ENCODE peak calls at places on chromosomes 4 and X, in six cellular contexts. One of them, this sample, is unnamed.

GRCh38 chr4:39061450-39061849 is 582 bp upstream of the KLHL5 start:
- DNase-seq in central memory CD8-positive, alpha-beta T cell: no peak
- DNase-seq in adrenal gland: no peak
- DNase-seq in mammary epithelial cell: no peak
- DNase-seq in stimulated activated naive CD4-positive, alpha-beta T cell treated with Interleukin-2 at 50 U/mL for 16 hours: no peak
- DNase-seq in iris pigment epithelial cell: no peak
- DNase-seq in this sample: no peak

GRCh38 chrX:20056704-20057103 is 60.0 kb downstream of the MAP7D2 start:
- DNase-seq in central memory CD8-positive, alpha-beta T cell: no peak
- DNase-seq in adrenal gland: no peak
- DNase-seq in mammary epithelial cell: peak; percentile 90
- DNase-seq in stimulated activated naive CD4-positive, alpha-beta T cell treated with Interleukin-2 at 50 U/mL for 16 hours: no peak
- DNase-seq in iris pigment epithelial cell: peak; percentile 25
- DNase-seq in this sample: no peak

GRCh38 chrX:111511477-111511876 is at the start of gene SERTM2:
- DNase-seq in central memory CD8-positive, alpha-beta T cell: no peak
- DNase-seq in adrenal gland: no peak
- DNase-seq in mammary epithelial cell: peak; percentile 4
- DNase-seq in stimulated activated naive CD4-positive, alpha-beta T cell treated with Interleukin-2 at 50 U/mL for 16 hours: no peak
- DNase-seq in iris pigment epithelial cell: peak; percentile 34
- DNase-seq in this sample: no peak

GRCh38 chrX:129522184-129523059 is 868 bp downstream of the SMARCA1 start:
- DNase-seq in central memory CD8-positive, alpha-beta T cell: no peak
- DNase-seq in adrenal gland: peak; percentile 68
- DNase-seq in mammary epithelial cell: peak; percentile 56
- DNase-seq in stimulated activated naive CD4-positive, alpha-beta T cell treated with Interleukin-2 at 50 U/mL for 16 hours: no peak
- DNase-seq in iris pigment epithelial cell: peak; percentile 64
- DNase-seq in this sample: peak; percentile 75

GRCh38 chrX:154721155-154721554 is 29.7 kb downstream of the GAB3 start:
- DNase-seq in central memory CD8-positive, alpha-beta T cell: no peak
- DNase-seq in adrenal gland: no peak
- DNase-seq in mammary epithelial cell: no peak
- DNase-seq in stimulated activated naive CD4-positive, alpha-beta T cell treated with Interleukin-2 at 50 U/mL for 16 hours: no peak
- DNase-seq in iris pigment epithelial cell: no peak
- DNase-seq in this sample: no peak

GRCh38 chr4:125736057-125736456 is 421.3 kb downstream of the FAT4 start:
- DNase-seq in central memory CD8-positive, alpha-beta T cell: no peak
- DNase-seq in adrenal gland: no peak
- DNase-seq in mammary epithelial cell: no peak
- DNase-seq in stimulated activated naive CD4-positive, alpha-beta T cell treated with Interleukin-2 at 50 U/mL for 16 hours: no peak
- DNase-seq in iris pigment epithelial cell: peak; percentile 74
- DNase-seq in this sample: no peak

GRCh38 chr4:5928241-5928640 is 35.4 kb upstream of the CRMP1 start:
- DNase-seq in central memory CD8-positive, alpha-beta T cell: no peak
- DNase-seq in adrenal gland: no peak
- DNase-seq in mammary epithelial cell: no peak
- DNase-seq in stimulated activated naive CD4-positive, alpha-beta T cell treated with Interleukin-2 at 50 U/mL for 16 hours: no peak
- DNase-seq in iris pigment epithelial cell: no peak
- DNase-seq in this sample: no peak

GRCh38 chrX:106306391-106306947 is 138.4 kb downstream of the PWWP3B start:
- DNase-seq in central memory CD8-positive, alpha-beta T cell: no peak
- DNase-seq in adrenal gland: no peak
- DNase-seq in mammary epithelial cell: no peak
- DNase-seq in stimulated activated naive CD4-positive, alpha-beta T cell treated with Interleukin-2 at 50 U/mL for 16 hours: no peak
- DNase-seq in iris pigment epithelial cell: no peak
- DNase-seq in this sample: no peak

GRCh38 chrX:9997524-9997923 is 30.4 kb downstream of the CLDN34 start:
- DNase-seq in central memory CD8-positive, alpha-beta T cell: no peak
- DNase-seq in adrenal gland: no peak
- DNase-seq in mammary epithelial cell: no peak
- DNase-seq in stimulated activated naive CD4-positive, alpha-beta T cell treated with Interleukin-2 at 50 U/mL for 16 hours: peak; percentile 68
- DNase-seq in iris pigment epithelial cell: no peak
- DNase-seq in this sample: no peak

GRCh38 chrX:97860206-97860605 is 976.5 kb downstream of the RPA4 start:
- DNase-seq in central memory CD8-positive, alpha-beta T cell: no peak
- DNase-seq in adrenal gland: no peak
- DNase-seq in mammary epithelial cell: peak; percentile 4
- DNase-seq in stimulated activated naive CD4-positive, alpha-beta T cell treated with Interleukin-2 at 50 U/mL for 16 hours: no peak
- DNase-seq in iris pigment epithelial cell: peak; percentile 10
- DNase-seq in this sample: peak; percentile 0

GRCh38 chrX:149286940-149287349 is 218.2 kb downstream of the IDS start:
- DNase-seq in central memory CD8-positive, alpha-beta T cell: peak; percentile 12
- DNase-seq in adrenal gland: peak; percentile 37
- DNase-seq in mammary epithelial cell: peak; percentile 33
- DNase-seq in stimulated activated naive CD4-positive, alpha-beta T cell treated with Interleukin-2 at 50 U/mL for 16 hours: peak; percentile 4
- DNase-seq in iris pigment epithelial cell: peak; percentile 40
- DNase-seq in this sample: peak; percentile 22

GRCh38 chr4:48877827-48878535 is 28.6 kb downstream of the OCIAD2 start:
- DNase-seq in central memory CD8-positive, alpha-beta T cell: no peak
- DNase-seq in adrenal gland: no peak
- DNase-seq in mammary epithelial cell: peak; percentile 87
- DNase-seq in stimulated activated naive CD4-positive, alpha-beta T cell treated with Interleukin-2 at 50 U/mL for 16 hours: no peak
- DNase-seq in iris pigment epithelial cell: no peak
- DNase-seq in this sample: no peak

GRCh38 chr4:19051751-19052296 is 1030.3 kb upstream of the LCORL start:
- DNase-seq in central memory CD8-positive, alpha-beta T cell: no peak
- DNase-seq in adrenal gland: peak; percentile 34
- DNase-seq in mammary epithelial cell: no peak
- DNase-seq in stimulated activated naive CD4-positive, alpha-beta T cell treated with Interleukin-2 at 50 U/mL for 16 hours: no peak
- DNase-seq in iris pigment epithelial cell: no peak
- DNase-seq in this sample: peak; percentile 21

GRCh38 chr4:5503295-5503694 is 205.1 kb downstream of the EVC2 start:
- DNase-seq in central memory CD8-positive, alpha-beta T cell: no peak
- DNase-seq in adrenal gland: no peak
- DNase-seq in mammary epithelial cell: no peak
- DNase-seq in stimulated activated naive CD4-positive, alpha-beta T cell treated with Interleukin-2 at 50 U/mL for 16 hours: no peak
- DNase-seq in iris pigment epithelial cell: no peak
- DNase-seq in this sample: no peak

GRCh38 chrX:30615229-30615628 is 37.7 kb upstream of the TASL start:
- DNase-seq in central memory CD8-positive, alpha-beta T cell: no peak
- DNase-seq in adrenal gland: no peak
- DNase-seq in mammary epithelial cell: peak; percentile 43
- DNase-seq in stimulated activated naive CD4-positive, alpha-beta T cell treated with Interleukin-2 at 50 U/mL for 16 hours: no peak
- DNase-seq in iris pigment epithelial cell: peak; percentile 32
- DNase-seq in this sample: no peak

GRCh38 chr4:22932326-22932725 is 239.6 kb downstream of the GBA3 start:
- DNase-seq in central memory CD8-positive, alpha-beta T cell: no peak
- DNase-seq in adrenal gland: no peak
- DNase-seq in mammary epithelial cell: no peak
- DNase-seq in stimulated activated naive CD4-positive, alpha-beta T cell treated with Interleukin-2 at 50 U/mL for 16 hours: no peak
- DNase-seq in iris pigment epithelial cell: no peak
- DNase-seq in this sample: no peak

GRCh38 chrX:66074920-66075879 is 35.3 kb upstream of the VSIG4 start:
- DNase-seq in central memory CD8-positive, alpha-beta T cell: no peak
- DNase-seq in adrenal gland: peak; percentile 44
- DNase-seq in mammary epithelial cell: no peak
- DNase-seq in stimulated activated naive CD4-positive, alpha-beta T cell treated with Interleukin-2 at 50 U/mL for 16 hours: peak; percentile 8
- DNase-seq in iris pigment epithelial cell: no peak
- DNase-seq in this sample: peak; percentile 31

GRCh38 chrX:9204560-9204959 is 170.6 kb upstream of the FAM9B start:
- DNase-seq in central memory CD8-positive, alpha-beta T cell: no peak
- DNase-seq in adrenal gland: no peak
- DNase-seq in mammary epithelial cell: no peak
- DNase-seq in stimulated activated naive CD4-positive, alpha-beta T cell treated with Interleukin-2 at 50 U/mL for 16 hours: no peak
- DNase-seq in iris pigment epithelial cell: peak; percentile 44
- DNase-seq in this sample: no peak

GRCh38 chrX:17809273-17809672 is 51.8 kb downstream of the RAI2 start:
- DNase-seq in central memory CD8-positive, alpha-beta T cell: no peak
- DNase-seq in adrenal gland: no peak
- DNase-seq in mammary epithelial cell: no peak
- DNase-seq in stimulated activated naive CD4-positive, alpha-beta T cell treated with Interleukin-2 at 50 U/mL for 16 hours: no peak
- DNase-seq in iris pigment epithelial cell: no peak
- DNase-seq in this sample: no peak

GRCh38 chrX:153669901-153670731 is 3.5 kb downstream of the PNCK start:
- DNase-seq in central memory CD8-positive, alpha-beta T cell: no peak
- DNase-seq in adrenal gland: no peak
- DNase-seq in mammary epithelial cell: no peak
- DNase-seq in stimulated activated naive CD4-positive, alpha-beta T cell treated with Interleukin-2 at 50 U/mL for 16 hours: no peak
- DNase-seq in iris pigment epithelial cell: no peak
- DNase-seq in this sample: no peak

This sample was measured in RPMI7951.